ENCODE peak calls at places on chromosomes 5 and 9, in five cellular contexts. K is GM23338, T is NCI-H1092, P is C1 segment of cervical spinal cord, Y is right atrium auricular region. R is an unnamed sample.

GRCh38 chr9:104009853-104010252 is 84.3 kb upstream of the SMC2 start:
- DNase-seq in K (no peak), T (peak), P (no peak), Y (no peak), R (no peak)

GRCh38 chr9:113310538-113310937 is 7.4 kb upstream of the RNF183 start:
- DNase-seq in K (no peak), T (no peak), P (no peak), Y (no peak), R (no peak)

GRCh38 chr9:131037336-131038255 is 28.6 kb downstream of the LAMC3 start:
- DNase-seq in K (no peak), T (no peak), P (no peak), Y (no peak), R (no peak)

GRCh38 chr9:129802833-129803678 is at the start of gene TOR1B:
- DNase-seq in K (peak), T (peak), P (peak), Y (peak), R (peak)

GRCh38 chr9:96256800-96257199 is 45.2 kb downstream of the HSD17B3 start:
- DNase-seq in K (peak), T (no peak), P (no peak), Y (no peak), R (no peak)

GRCh38 chr5:73155541-73156222 is 17.3 kb upstream of the TMEM174 start:
- DNase-seq in K (no peak), T (no peak), P (no peak), Y (no peak), R (no peak)

GRCh38 chr9:124510650-124511425 is 3.6 kb upstream of the NR5A1 start:
- DNase-seq in K (no peak), T (no peak), P (no peak), Y (no peak), R (no peak)

GRCh38 chr5:147520450-147520849 is 10.6 kb upstream of the DPYSL3 start:
- DNase-seq in K (peak), T (no peak), P (no peak), Y (no peak), R (no peak)

GRCh38 chr9:93905473-93906133 is 49.6 kb downstream of the BARX1 start:
- DNase-seq in K (no peak), T (no peak), P (no peak), Y (no peak), R (no peak)

GRCh38 chr9:35826071-35826701 is 2.3 kb downstream of the FAM221B start:
- DNase-seq in K (peak), T (peak), P (peak), Y (no peak), R (peak)

GRCh38 chr9:37938121-37938906 is 34.4 kb upstream of the SLC25A51 start:
- DNase-seq in K (no peak), T (no peak), P (no peak), Y (peak), R (no peak)

GRCh38 chr9:24051587-24051986 is 225.5 kb upstream of the ELAVL2 start:
- DNase-seq in K (peak), T (no peak), P (no peak), Y (no peak), R (no peak)

R was measured in colonic mucosa.